ENCODE peak calls at places on chromosomes 6 and 20, in four cellular contexts. F, L, G and E are unnamed samples.

GRCh38 chr6:29827579-29828470 is at the start of gene HLA-G:
- DNase-seq in L (no peak), F (no peak), G (no peak), E (no peak)

GRCh38 chr6:98832282-98833100 is 1.9 kb upstream of the POU3F2 start:
- DNase-seq in G (peak; percentile 65), F (no peak), L (peak; percentile 70), E (no peak)

GRCh38 chr6:84521419-84522001 is 242.9 kb downstream of the TBX18 start:
- DNase-seq in F (no peak), G (no peak), L (no peak), E (no peak)

GRCh38 chr20:8227293-8227692 is 95.2 kb downstream of the PLCB1 start:
- DNase-seq in G (no peak), F (no peak), L (no peak), E (no peak)

GRCh38 chr6:21587182-21587924 is 6.2 kb upstream of the SOX4 start:
- DNase-seq in G (peak; percentile 76), F (peak; percentile 84), L (peak; percentile 91), E (no peak)

GRCh38 chr20:40810336-40810735 is 121.3 kb upstream of the MAFB start:
- DNase-seq in G (no peak), F (no peak), L (no peak), E (no peak)

GRCh38 chr6:624979-625378 is 31.9 kb downstream of the HUS1B start:
- DNase-seq in L (no peak), F (no peak), G (peak; percentile 37), E (no peak)

GRCh38 chr6:148044261-148044731 is 298.3 kb upstream of the SASH1 start:
- DNase-seq in G (peak; percentile 50), L (no peak), F (no peak), E (no peak)

GRCh38 chr6:46051962-46052361 is 36.3 kb upstream of the CLIC5 start:
- DNase-seq in G (peak; percentile 42), L (no peak), F (no peak), E (no peak)

GRCh38 chr6:108102965-108103364 is 28.4 kb upstream of the OSTM1 start:
- DNase-seq in L (no peak), G (no peak), F (no peak), E (no peak)

GRCh38 chr20:56758706-56759105 is 129.6 kb downstream of the TFAP2C start:
- DNase-seq in G (no peak), F (no peak), L (no peak), E (no peak)

GRCh38 chr6:98769546-98769945 is 64.8 kb upstream of the POU3F2 start:
- DNase-seq in F (no peak), G (peak; percentile 6), L (no peak), E (no peak)

GRCh38 chr6:17102258-17102870 is 514 bp downstream of the STMND1 start:
- DNase-seq in L (no peak), G (no peak), F (no peak), E (no peak)

GRCh38 chr6:136567688-136568087 is 17.5 kb upstream of the MAP7 start:
- DNase-seq in L (no peak), F (no peak), G (no peak), E (no peak)

GRCh38 chr6:28896505-28897392 is 27.0 kb downstream of the TRIM27 start:
- DNase-seq in L (peak; percentile 48), F (peak; percentile 76), G (peak; percentile 65), E (no peak)

GRCh38 chr6:160102956-160103824 is 18.4 kb upstream of the SLC22A1 start:
- DNase-seq in F (peak; percentile 46), L (no peak), G (peak; percentile 46), E (no peak)

GRCh38 chr6:48135352-48136084 is 24.5 kb upstream of the PTCHD4 start:
- DNase-seq in F (no peak), L (no peak), G (peak; percentile 65), E (no peak)

GRCh38 chr6:37569317-37569716 is 69.6 kb upstream of the CCDC167 start:
- DNase-seq in F (no peak), L (no peak), G (no peak), E (no peak)

GRCh38 chr6:110518281-110518623 is 41.8 kb upstream of the SLC22A16 start:
- DNase-seq in F (no peak), L (no peak), G (peak; percentile 31), E (no peak)

GRCh38 chr20:62136283-62137091 is 6.7 kb downstream of the PSMA7 start:
- DNase-seq in L (peak; percentile 22), F (peak; percentile 82), G (peak; percentile 73), E (no peak)

GRCh38 chr20:50595988-50596693 is 86.0 kb downstream of the PTPN1 start:
- DNase-seq in G (no peak), F (no peak), L (no peak), E (no peak)

GRCh38 chr6:97133071-97133470 is 149.9 kb downstream of the MMS22L start:
- DNase-seq in G (peak; percentile 11), F (no peak), L (no peak), E (no peak)

GRCh38 chr6:110520992-110521543 is 44.7 kb upstream of the SLC22A16 start:
- DNase-seq in G (no peak), L (no peak), F (no peak), E (no peak)

GRCh38 chr6:46935687-46936086 is 13.9 kb upstream of the ADGRF5 start:
- DNase-seq in L (no peak), G (no peak), F (no peak), E (no peak)

GRCh38 chr6:127516676-127517273 is 2.4 kb downstream of the MTCL3 start:
- DNase-seq in F (peak; percentile 54), L (peak; percentile 78), G (peak; percentile 60), E (no peak)

GRCh38 chr20:62885808-62886708 is 24.4 kb upstream of the TCFL5 start:
- DNase-seq in G (no peak), F (no peak), L (no peak), E (no peak)

GRCh38 chr6:3334579-3334978 is 75.8 kb downstream of the PSMG4 start:
- DNase-seq in G (no peak), L (no peak), F (no peak), E (no peak)

GRCh38 chr6:70108230-70108629 is 194.7 kb downstream of the COL9A1 start:
- DNase-seq in L (peak; percentile 5), G (peak; percentile 39), F (no peak), E (no peak)

GRCh38 chr6:125101656-125102055 is 51.9 kb upstream of the TPD52L1 start:
- DNase-seq in G (no peak), F (no peak), L (no peak), E (no peak)

GRCh38 chr6:71478834-71479541 is 190.4 kb downstream of the OGFRL1 start:
- DNase-seq in L (no peak), G (peak; percentile 96), F (no peak), E (no peak)

GRCh38 chr20:59020938-59021551 is 1.8 kb downstream of the TUBB1 start:
- DNase-seq in L (peak; percentile 8), F (no peak), G (peak; percentile 73), E (no peak)

GRCh38 chr6:126531273-126531672 is 191.4 kb downstream of the CENPW start:
- DNase-seq in G (no peak), F (no peak), L (no peak), E (no peak)

GRCh38 chr20:25293507-25293906 is 45.6 kb downstream of the PYGB start:
- DNase-seq in L (no peak), F (no peak), G (no peak), E (no peak)

GRCh38 chr6:151796842-151797530 is 10.5 kb upstream of the ESR1 start:
- DNase-seq in F (no peak), L (no peak), G (no peak), E (no peak)

GRCh38 chr20:11270566-11270965 is 596.8 kb upstream of the JAG1 start:
- DNase-seq in L (no peak), G (no peak), F (no peak), E (no peak)

GRCh38 chr6:10951675-10952282 is 64.9 kb downstream of the SYCP2L start:
- DNase-seq in G (peak; percentile 92), F (no peak), L (peak; percentile 7), E (no peak)

GRCh38 chr6:142459267-142459666 is 157.5 kb downstream of the ADGRG6 start:
- DNase-seq in L (no peak), F (no peak), G (peak; percentile 53), E (no peak)

GRCh38 chr6:151240036-151240685 is 394 bp downstream of the AKAP12 start:
- DNase-seq in F (peak; percentile 72), L (peak; percentile 14), G (peak; percentile 78), E (no peak)